ENCODE peak calls at places on chromosomes 12 and 14, in four cellular contexts. C is A549, B is GM23248, H is left ventricle myocardium inferior. D is an unnamed sample. For H3K4me1, the result is how much of the 10 kb centered on the place peaks cover.

GRCh38 chr14:24818054-24818822 is 184.2 kb upstream of the GZMB start:
- DNase-seq in C (no peak), B (no peak), H (no peak), D (no peak)

GRCh38 chr12:103442822-103443221 is 52.9 kb downstream of the C12orf42 start:
- DNase-seq in C (no peak), B (no peak), H (no peak), D (no peak)

GRCh38 chr12:11171953-11172675 is 1.1 kb downstream of the SMIM10L1 start:
- DNase-seq in C (peak), B (peak), H (no peak), D (no peak)

GRCh38 chr14:91246051-91246852 is 1.7 kb upstream of the GPR68 start:
- DNase-seq in C (no peak), B (no peak), H (no peak), D (no peak)

GRCh38 chr12:111773801-111774551 is 7.2 kb downstream of the ALDH2 start:
- DNase-seq in C (no peak), B (peak), H (peak), D (peak)

GRCh38 chr14:69711065-69711464 is 55.9 kb upstream of the SRSF5 start:
- DNase-seq in C (no peak), B (no peak), H (peak), D (peak)

GRCh38 chr12:26116829-26117228 is 8.0 kb downstream of the BHLHE41 start:
- DNase-seq in C (no peak), B (peak), H (no peak), D (no peak)

GRCh38 chr12:57722716-57723629 is 15.6 kb downstream of the AGAP2 start:
- DNase-seq in C (no peak), B (no peak), H (no peak), D (no peak)

GRCh38 chr12:113227169-113227568 is 5.9 kb downstream of the TPCN1 start:
- DNase-seq in C (no peak), B (no peak), H (peak), D (peak)

GRCh38 chr12:108693186-108693585 is 38.1 kb downstream of the CORO1C start:
- DNase-seq in C (no peak), B (no peak), H (no peak), D (no peak)
- H3K4me1 ChIP-seq in C (half or more), B (half or more), H (half or more), D (half or more)

GRCh38 chr12:50197297-50197727 is 30.1 kb upstream of the CERS5 start:
- DNase-seq in C (no peak), B (peak), H (no peak), D (no peak)
- H3K27ac ChIP-seq in C (no peak), B (peak), H (no peak), D (peak)

GRCh38 chr12:6961695-6962284 is 8.7 kb downstream of the PHB2 start:
- DNase-seq in C (peak), B (peak), H (peak), D (peak)
- H3K4me1 ChIP-seq in C (under half), B (under half), H (half or more), D (under half)

GRCh38 chr12:21634245-21634644 is 23.4 kb downstream of the LDHB start:
- DNase-seq in C (no peak), B (no peak), H (no peak), D (no peak)

GRCh38 chr12:21643758-21644157 is 13.9 kb downstream of the LDHB start:
- DNase-seq in C (no peak), B (no peak), H (no peak), D (no peak)

GRCh38 chr12:21642707-21643389 is 14.8 kb downstream of the LDHB start:
- DNase-seq in C (no peak), B (peak), H (no peak), D (no peak)

GRCh38 chr12:21637985-21638891 is 19.4 kb downstream of the LDHB start:
- DNase-seq in C (no peak), B (peak), H (no peak), D (no peak)
- H3K27ac ChIP-seq in C (peak), B (peak), H (peak), D (no peak)

GRCh38 chr14:35287481-35288013 is 4.6 kb upstream of the PSMA6 start:
- DNase-seq in C (no peak), B (no peak), H (no peak), D (no peak)
- H3K4me1 ChIP-seq in C (under half), B (under half), H (under half), D (under half)

GRCh38 chr12:12877145-12877544 is 14.2 kb upstream of the GPRC5A start:
- DNase-seq in C (no peak), B (no peak), H (no peak), D (no peak)
- H3K27ac ChIP-seq in C (peak), B (no peak), H (no peak), D (no peak)

DNA sequence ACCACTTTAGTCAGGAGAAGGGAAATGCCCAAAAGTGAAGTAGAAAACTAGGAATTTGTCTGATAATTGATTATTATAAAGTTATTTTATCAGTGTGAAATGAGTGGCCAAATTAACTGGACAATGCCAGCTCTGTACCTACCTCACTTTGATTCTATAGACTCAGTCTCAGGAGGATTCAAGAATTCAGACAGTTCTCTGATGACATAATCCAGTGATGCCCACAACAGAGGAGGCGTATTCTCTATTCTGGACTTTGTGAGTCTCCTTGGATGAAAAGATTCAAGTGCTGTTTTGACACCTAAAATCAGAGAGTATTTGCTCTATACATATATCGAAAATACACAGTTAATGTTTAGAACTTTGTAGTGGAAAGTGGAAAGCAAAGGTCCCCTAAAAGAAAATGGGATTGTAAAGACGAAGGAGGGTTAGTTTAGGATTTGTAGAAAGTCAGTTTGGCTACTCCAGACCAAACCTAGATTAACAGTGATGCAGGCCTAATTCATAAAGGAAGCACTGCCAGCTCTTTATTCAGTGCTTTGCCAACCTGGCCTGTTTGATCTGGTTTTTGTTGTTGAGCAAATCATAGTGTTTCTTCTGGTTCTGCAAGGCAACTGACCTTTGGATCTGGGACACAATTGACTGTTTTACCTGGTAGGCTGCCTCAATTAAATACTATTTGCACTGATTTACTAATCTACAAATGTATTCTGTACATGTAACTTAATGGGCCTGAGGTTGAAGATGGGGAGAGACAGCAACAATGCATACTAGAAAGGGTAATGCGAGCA is 67.4 kb downstream of the DAD1 start:
- DNase-seq in C (no peak), B (no peak), H (no peak), D (no peak)
- H3K4me1 ChIP-seq in C (under half), B (under half), H (under half), D (under half)

D was measured in psoas muscle.